ENCODE peak calls at places on chromosome 17, in nine cellular contexts. V is breast epithelium, N is HCT116, J is transverse colon, K is prostate gland, M is sigmoid colon, F is upper lobe of left lung, Y is SK-N-SH, R is stomach. Q is an unnamed sample. For H3K4me1, the result is how much of the 10 kb centered on the place peaks cover.

GRCh38 chr17:73532441-73532901 is 111.8 kb downstream of the SDK2 start:
- DNase-seq in V (no peak), N (no peak), J (no peak), K (no peak), M (no peak), F (no peak), Y (peak), R (no peak), Q (no peak)

GRCh38 chr17:5730373-5730772 is 146.1 kb upstream of the NLRP1 start:
- DNase-seq in V (no peak), N (no peak), J (no peak), K (no peak), M (no peak), F (no peak), Y (no peak), R (no peak), Q (no peak)

GRCh38 chr17:49000943-49001342 is 3.8 kb downstream of the IGF2BP1 start:
- DNase-seq in V (no peak), N (no peak), J (no peak), K (no peak), M (no peak), F (no peak), Y (no peak), R (no peak), Q (no peak)

GRCh38 chr17:72693956-72694355 is 398.5 kb downstream of the SLC39A11 start:
- DNase-seq in V (no peak), N (no peak), J (no peak), K (no peak), M (no peak), F (peak), Y (no peak), R (no peak), Q (no peak)

GRCh38 chr17:19237389-19238166 is 412 bp downstream of the EPN2 start:
- DNase-seq in V (no peak), N (no peak), J (peak), K (peak), M (peak), F (peak), Y (peak), R (peak), Q (peak)

GRCh38 chr17:13462161-13462560 is 139.6 kb downstream of the HS3ST3A1 start:
- DNase-seq in V (no peak), N (no peak), J (no peak), K (no peak), M (no peak), F (no peak), Y (no peak), R (no peak), Q (no peak)

GRCh38 chr17:6303664-6304063 is 131.3 kb downstream of the AIPL1 start:
- DNase-seq in V (no peak), N (no peak), J (no peak), K (no peak), M (no peak), F (no peak), Y (no peak), R (no peak), Q (no peak)

GRCh38 chr17:46727572-46728348 is 90.7 kb downstream of the WNT3 start:
- DNase-seq in V (no peak), N (no peak), J (no peak), K (no peak), M (no peak), F (no peak), Y (no peak), R (no peak), Q (no peak)

GRCh38 chr17:27457731-27458523 is 1.7 kb downstream of the KSR1 start:
- DNase-seq in V (no peak), N (no peak), J (no peak), K (no peak), M (no peak), F (no peak), Y (peak), R (no peak), Q (no peak)

GRCh38 chr17:7523033-7523432 is 25.8 kb upstream of the TNFSF12 start:
- DNase-seq in V (no peak), N (peak), J (peak), K (no peak), M (no peak), F (no peak), Y (no peak), R (peak), Q (no peak)

GRCh38 chr17:76351526-76352071 is 2.1 kb downstream of the PRPSAP1 start:
- DNase-seq in V (no peak), N (no peak), J (no peak), K (no peak), M (no peak), F (no peak), Y (no peak), R (no peak), Q (no peak)

GRCh38 chr17:42553161-42553818 is 567 bp downstream of the HSD17B1 start:
- DNase-seq in V (no peak), N (no peak), J (no peak), K (no peak), M (no peak), F (peak), Y (peak), R (no peak), Q (no peak)

GRCh38 chr17:1217030-1217429 is 37.2 kb upstream of the ABR start:
- DNase-seq in V (no peak), N (no peak), J (no peak), K (no peak), M (no peak), F (peak), Y (no peak), R (no peak), Q (no peak)

GRCh38 chr17:73118139-73118538 is 25.7 kb upstream of the SLC39A11 start:
- DNase-seq in V (peak), N (no peak), J (no peak), K (no peak), M (no peak), F (no peak), Y (no peak), R (no peak), Q (no peak)

GRCh38 chr17:39156491-39156890 is 5.1 kb upstream of the PLXDC1 start:
- DNase-seq in V (no peak), N (no peak), J (no peak), K (no peak), M (no peak), F (no peak), Y (no peak), R (no peak), Q (no peak)

GRCh38 chr17:59367657-59368045 is 36.2 kb downstream of the YPEL2 start:
- DNase-seq in V (no peak), N (peak), J (no peak), K (no peak), M (no peak), F (no peak), Y (no peak), R (no peak), Q (no peak)

GRCh38 chr17:47257651-47258339 is 4.2 kb downstream of the ITGB3 start:
- DNase-seq in V (no peak), N (no peak), J (no peak), K (no peak), M (no peak), F (no peak), Y (no peak), R (no peak), Q (no peak)

GRCh38 chr17:81396278-81396721 is 1.0 kb downstream of the BAHCC1 start:
- DNase-seq in V (no peak), N (no peak), J (no peak), K (no peak), M (no peak), F (peak), Y (no peak), R (no peak), Q (no peak)
- H3K27ac ChIP-seq in V (peak), N (peak), J (peak), K (peak), M (peak), F (peak), Y (peak), R (peak), Q (peak)

GRCh38 chr17:60601443-60602384 is 1.7 kb downstream of the PPM1D start:
- DNase-seq in V (no peak), N (peak), J (peak), K (peak), M (peak), F (no peak), Y (peak), R (peak), Q (no peak)
- TF ChIP-seq POLR2AphosphoS5 in V (peak), N (peak), J (peak), K (peak), M (peak), F (no peak), Y (no peak), R (peak), Q (no peak)

GRCh38 chr17:51260237-51260959 is at the start of gene UTP18:
- DNase-seq in V (peak), N (peak), J (peak), K (peak), M (peak), F (peak), Y (peak), R (peak), Q (peak)
- H3K4me1 ChIP-seq in V (under half), N (under half), J (under half), K (under half), M (under half), F (under half), Y (under half), R (half or more), Q (half or more)

GRCh38 chr17:8831234-8831849 is 32.2 kb upstream of the MFSD6L start:
- DNase-seq in V (no peak), N (no peak), J (no peak), K (no peak), M (no peak), F (no peak), Y (no peak), R (no peak), Q (no peak)
- H3K27ac ChIP-seq in V (no peak), N (no peak), J (no peak), K (no peak), M (no peak), F (no peak), Y (no peak), R (no peak), Q (no peak)

DNA sequence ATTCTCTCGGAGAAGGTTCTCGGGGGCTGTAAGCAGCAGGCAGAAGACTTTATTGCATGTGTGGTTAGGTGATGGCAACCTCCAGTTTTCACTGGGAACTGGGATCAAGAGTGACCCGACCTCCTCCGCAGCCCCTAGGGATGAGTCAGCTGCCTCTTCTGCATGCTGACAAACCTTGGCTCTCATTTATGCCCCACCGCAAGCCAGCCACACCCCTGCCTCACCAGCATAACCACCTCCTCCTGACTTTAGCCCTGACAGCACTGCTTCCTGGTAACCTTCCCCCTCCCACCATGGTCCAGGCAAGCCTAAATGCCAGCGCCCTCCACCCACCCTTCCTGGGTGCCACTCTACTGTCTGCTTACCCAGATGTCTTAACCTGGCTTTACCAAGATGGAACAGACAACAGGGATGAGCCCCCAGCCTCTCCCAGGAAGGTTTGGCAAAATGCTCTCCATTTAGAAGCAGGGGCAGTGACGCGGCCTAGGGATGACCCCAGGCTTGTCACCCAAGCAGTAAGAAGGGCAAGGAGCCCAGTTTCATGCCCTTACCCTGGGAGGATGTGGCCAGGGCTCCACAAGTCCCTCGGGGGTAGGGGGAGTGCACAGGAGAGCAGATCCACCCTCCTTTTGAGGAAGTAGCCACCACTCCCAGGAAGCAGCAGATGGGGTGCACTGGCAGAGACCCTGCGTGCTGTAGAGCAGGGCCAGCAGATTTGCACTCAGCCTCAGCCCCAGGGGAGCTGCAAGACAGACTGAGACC is 73.5 kb downstream of the GOSR1 start:
- DNase-seq in V (no peak), N (peak), J (peak), K (no peak), M (no peak), F (no peak), Y (no peak), R (peak), Q (no peak)
- TF ChIP-seq POLR2AphosphoS5 in V (no peak), N (no peak), J (no peak), K (no peak), M (no peak), F (no peak), Y (no peak), R (no peak), Q (no peak)

GRCh38 chr17:78588258-78589030 is 11.2 kb upstream of the DNAH17 start:
- DNase-seq in V (no peak), N (no peak), J (no peak), K (no peak), M (no peak), F (no peak), Y (no peak), R (no peak), Q (no peak)

GRCh38 chr17:78589885-78590284 is 12.7 kb upstream of the DNAH17 start:
- DNase-seq in V (no peak), N (no peak), J (no peak), K (no peak), M (no peak), F (no peak), Y (no peak), R (no peak), Q (no peak)

GRCh38 chr17:78589031-78589675 is 12.0 kb upstream of the DNAH17 start:
- DNase-seq in V (no peak), N (no peak), J (no peak), K (no peak), M (no peak), F (no peak), Y (no peak), R (no peak), Q (no peak)

GRCh38 chr17:78592991-78593329 is 15.8 kb upstream of the DNAH17 start:
- DNase-seq in V (no peak), N (no peak), J (no peak), K (no peak), M (no peak), F (no peak), Y (no peak), R (no peak), Q (no peak)

DNA sequence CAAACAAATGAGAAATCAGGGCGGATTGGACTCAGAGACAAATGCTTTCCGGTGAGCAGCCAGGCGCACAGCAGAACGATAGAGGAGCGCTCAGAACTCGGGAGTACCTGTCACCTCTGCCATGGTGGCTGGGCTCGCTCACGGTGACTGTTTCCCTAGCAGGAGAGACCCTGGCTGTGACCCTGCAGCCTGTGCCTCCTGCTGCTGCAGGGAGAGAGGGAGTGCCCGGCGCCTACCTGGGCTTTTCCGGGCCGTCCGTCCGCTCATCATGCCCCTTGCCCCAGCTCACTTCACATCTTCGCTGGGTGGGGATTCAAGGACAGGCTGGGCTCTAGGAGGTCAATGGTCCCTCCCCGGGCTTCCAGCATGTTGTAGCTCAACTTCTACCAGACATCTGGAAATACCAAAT is 14.1 kb upstream of the DNAH17 start:
- DNase-seq in V (no peak), N (no peak), J (no peak), K (no peak), M (no peak), F (no peak), Y (no peak), R (no peak), Q (no peak)
- H3K4me1 ChIP-seq in V (under half), N (under half), J (under half), K (under half), M (under half), F (under half), Y (under half), R (under half), Q (under half)

Q was measured in suprapubic skin.